ENCODE peak calls at places on chromosomes 12 and 14, in five cellular contexts. S is CD8-positive, alpha-beta T cell; T is EH; Y is AG08395; Z is stromal cell of bone marrow. E is an unnamed sample.

GRCh38 chr14:67971627-67972625 is 152.3 kb downstream of the RAD51B start:
- DNase-seq in S (no peak), T (peak; percentile 72), Y (no peak), Z (no peak), E (no peak)

GRCh38 chr12:119673634-119674033 is 5.7 kb downstream of the PRKAB1 start:
- DNase-seq in S (no peak), T (no peak), Y (no peak), Z (no peak), E (peak; percentile 25)

GRCh38 chr14:77067632-77068514 is 30.2 kb upstream of the CIPC start:
- DNase-seq in S (peak; percentile 54), T (peak; percentile 72), Y (peak; percentile 79), Z (peak; percentile 39), E (peak; percentile 76)

GRCh38 chr12:2266666-2267623 is 214.2 kb downstream of the CACNA1C start:
- DNase-seq in S (no peak), T (peak; percentile 41), Y (no peak), Z (no peak), E (no peak)

GRCh38 chr12:103851127-103851526 is 10.1 kb upstream of the NT5DC3 start:
- DNase-seq in S (no peak), T (no peak), Y (no peak), Z (peak; percentile 43), E (no peak)

GRCh38 chr12:63068857-63069442 is 82.1 kb downstream of the AVPR1A start:
- DNase-seq in S (no peak), T (peak; percentile 80), Y (peak; percentile 22), Z (peak; percentile 50), E (no peak)

GRCh38 chr12:67509987-67510386 is 138.6 kb upstream of the DYRK2 start:
- DNase-seq in S (no peak), T (peak; percentile 6), Y (no peak), Z (no peak), E (no peak)

GRCh38 chr14:102954081-102954789 is 31.8 kb downstream of the AMN start:
- DNase-seq in S (no peak), T (no peak), Y (no peak), Z (no peak), E (no peak)

GRCh38 chr14:65230287-65230728 is 128.0 kb upstream of the MAX start:
- DNase-seq in S (no peak), T (no peak), Y (no peak), Z (no peak), E (peak; percentile 66)

GRCh38 chr14:61219673-61220072 is 61.5 kb downstream of the TMEM30B start:
- DNase-seq in S (no peak), T (peak; percentile 40), Y (peak; percentile 10), Z (no peak), E (no peak)

GRCh38 chr14:57657487-57657886 is 163.8 kb upstream of the CCDC198 start:
- DNase-seq in S (no peak), T (no peak), Y (peak; percentile 9), Z (peak; percentile 30), E (no peak)

GRCh38 chr12:130481392-130481879 is 143.7 kb downstream of the PIWIL1 start:
- DNase-seq in S (no peak), T (no peak), Y (no peak), Z (no peak), E (no peak)

GRCh38 chr14:50038398-50039119 is 77.8 kb downstream of the VCPKMT start:
- DNase-seq in S (no peak), T (peak; percentile 100), Y (peak; percentile 96), Z (peak; percentile 99), E (no peak)

GRCh38 chr12:123395236-123395635 is 11.3 kb downstream of the KMT5A start:
- DNase-seq in S (no peak), T (no peak), Y (no peak), Z (no peak), E (no peak)

GRCh38 chr12:64452559-64453329 is 824 bp downstream of the TBK1 start:
- DNase-seq in S (no peak), T (peak; percentile 81), Y (peak; percentile 64), Z (peak; percentile 85), E (no peak)

GRCh38 chr14:36271939-36272907 is 48.2 kb downstream of the MBIP start:
- DNase-seq in S (no peak), T (peak; percentile 5), Y (peak; percentile 10), Z (no peak), E (peak; percentile 57)

GRCh38 chr14:86574026-86574777 is 1044.3 kb downstream of the FLRT2 start:
- DNase-seq in S (no peak), T (peak; percentile 71), Y (peak; percentile 14), Z (peak; percentile 37), E (no peak)

GRCh38 chr12:59650594-59651229 is 54.9 kb downstream of the SLC16A7 start:
- DNase-seq in S (no peak), T (no peak), Y (no peak), Z (no peak), E (no peak)

GRCh38 chr14:97319691-97320090 is 522.5 kb downstream of the VRK1 start:
- DNase-seq in S (no peak), T (no peak), Y (no peak), Z (no peak), E (no peak)

GRCh38 chr12:94644622-94645021 is 5.7 kb downstream of the TMCC3 start:
- DNase-seq in S (no peak), T (peak; percentile 39), Y (no peak), Z (peak; percentile 33), E (peak; percentile 29)

GRCh38 chr14:67943947-67944346 is 124.4 kb downstream of the RAD51B start:
- DNase-seq in S (peak; percentile 36), T (peak; percentile 82), Y (peak; percentile 56), Z (peak; percentile 81), E (peak; percentile 66)

GRCh38 chr14:81550001-81550642 is 16.5 kb upstream of the SEL1L start:
- DNase-seq in S (no peak), T (no peak), Y (no peak), Z (no peak), E (no peak)

GRCh38 chr14:90301580-90302181 is 30.1 kb downstream of the NRDE2 start:
- DNase-seq in S (no peak), T (peak; percentile 71), Y (peak; percentile 71), Z (peak; percentile 25), E (no peak)

GRCh38 chr14:24607081-24607480 is 2.4 kb downstream of the GZMH start:
- DNase-seq in S (no peak), T (no peak), Y (no peak), Z (no peak), E (no peak)

GRCh38 chr12:118274066-118274465 is 98.6 kb downstream of the TAOK3 start:
- DNase-seq in S (no peak), T (no peak), Y (no peak), Z (no peak), E (no peak)

GRCh38 chr14:105880616-105881015 is 354.2 kb downstream of the TMEM121 start:
- DNase-seq in S (no peak), T (no peak), Y (no peak), Z (no peak), E (no peak)